ENCODE peak calls at places on chromosomes 3 and 15, in eight cellular contexts. A is SW 1271; P is activated CD8-positive, alpha-beta memory T cell treated with anti-CD3 and anti-CD28 coated beads for 1 hour; D is GM10248; T is astrocyte of the spinal cord; M is GM06990; Q is activated CD4-positive, alpha-beta T cell treated with anti-CD3 and anti-CD28 coated beads for 24 hours; J is activated naive CD4-positive, alpha-beta T cell treated with anti-CD3 and anti-CD28 coated beads, Interleukin-2, amount 10 ng/mL, durations not matched to agents 7 days and 5 days. B is an unnamed sample.

GRCh38 chr15:75468908-75469307 is 17.4 kb upstream of the SIN3A start:
- DNase-seq in A (no peak), P (no peak), D (no peak), T (no peak), M (no peak), Q (no peak), J (no peak), B (no peak)

GRCh38 chr3:56428667-56429066 is 39.6 kb downstream of the ERC2 start:
- DNase-seq in A (no peak), P (no peak), D (no peak), T (no peak), M (no peak), Q (no peak), J (no peak), B (no peak)

GRCh38 chr3:8500208-8500961 is 1.2 kb upstream of the LMCD1 start:
- DNase-seq in A (no peak), P (no peak), D (no peak), T (peak; percentile 62), M (no peak), Q (no peak), J (no peak), B (no peak)

GRCh38 chr15:57217716-57218598 is 158.3 kb upstream of the CGNL1 start:
- DNase-seq in A (no peak), P (no peak), D (no peak), T (peak; percentile 74), M (no peak), Q (no peak), J (no peak), B (no peak)

GRCh38 chr3:174859756-174860155 is 622 bp downstream of the NAALADL2 start:
- DNase-seq in A (no peak), P (no peak), D (no peak), T (no peak), M (no peak), Q (no peak), J (no peak), B (no peak)

GRCh38 chr15:51093865-51094605 is 671 bp downstream of the TNFAIP8L3 start:
- DNase-seq in A (no peak), P (no peak), D (peak; percentile 57), T (peak; percentile 25), M (no peak), Q (no peak), J (peak; percentile 27), B (no peak)

GRCh38 chr15:38531509-38531908 is 33.1 kb downstream of the RASGRP1 start:
- DNase-seq in A (no peak), P (no peak), D (no peak), T (peak; percentile 36), M (no peak), Q (no peak), J (no peak), B (no peak)

GRCh38 chr3:165653130-165653778 is 184.0 kb downstream of the BCHE start:
- DNase-seq in A (no peak), P (no peak), D (no peak), T (no peak), M (no peak), Q (no peak), J (no peak), B (no peak)

GRCh38 chr3:122921791-122922651 is 105.5 kb downstream of the SEMA5B start:
- DNase-seq in A (no peak), P (no peak), D (no peak), T (no peak), M (peak; percentile 56), Q (peak; percentile 23), J (peak; percentile 64), B (no peak)

GRCh38 chr3:191290311-191291025 is 38.7 kb upstream of the CCDC50 start:
- DNase-seq in A (no peak), P (no peak), D (peak; percentile 31), T (peak; percentile 10), M (no peak), Q (no peak), J (no peak), B (no peak)

GRCh38 chr3:188448813-188449212 is 294.9 kb downstream of the LPP start:
- DNase-seq in A (no peak), P (no peak), D (no peak), T (no peak), M (no peak), Q (no peak), J (no peak), B (no peak)

GRCh38 chr3:33392703-33393125 is 47.5 kb downstream of the UBP1 start:
- DNase-seq in A (peak; percentile 81), P (no peak), D (no peak), T (peak; percentile 95), M (no peak), Q (no peak), J (no peak), B (no peak)

GRCh38 chr3:70882104-70882503 is 569.7 kb upstream of the MDFIC2 start:
- DNase-seq in A (no peak), P (no peak), D (no peak), T (peak; percentile 34), M (no peak), Q (no peak), J (no peak), B (no peak)

GRCh38 chr15:78726870-78727551 is 84.3 kb downstream of the ADAMTS7 start:
- DNase-seq in A (peak; percentile 37), P (no peak), D (no peak), T (peak; percentile 5), M (no peak), Q (no peak), J (peak; percentile 41), B (peak; percentile 78)

B was measured in OCI-LY7.